ENCODE peak calls at places on chromosomes 12 and 14, in five cellular contexts. One of them, this sample, is unnamed.

GRCh38 chr12:117118838-117119591 is 19.8 kb upstream of the TESC start:
- DNase-seq in activated B cell treated with CpG ODN at 0.5 μM for 24 hours: no peak
- DNase-seq in CD4-positive, alpha-beta T cell: no peak
- DNase-seq in BE2C: no peak
- DNase-seq in PC-3: no peak
- DNase-seq in this sample: no peak

GRCh38 chr12:90410962-90411361 is 544.0 kb downstream of the CCER1 start:
- DNase-seq in activated B cell treated with CpG ODN at 0.5 μM for 24 hours: no peak
- DNase-seq in CD4-positive, alpha-beta T cell: no peak
- DNase-seq in BE2C: peak
- DNase-seq in PC-3: no peak
- DNase-seq in this sample: no peak

GRCh38 chr12:66823857-66824570 is 145.1 kb upstream of the GRIP1 start:
- DNase-seq in activated B cell treated with CpG ODN at 0.5 μM for 24 hours: no peak
- DNase-seq in CD4-positive, alpha-beta T cell: no peak
- DNase-seq in BE2C: no peak
- DNase-seq in PC-3: peak
- DNase-seq in this sample: peak

GRCh38 chr14:53814371-53814770 is 142.3 kb downstream of the BMP4 start:
- DNase-seq in activated B cell treated with CpG ODN at 0.5 μM for 24 hours: no peak
- DNase-seq in CD4-positive, alpha-beta T cell: no peak
- DNase-seq in BE2C: no peak
- DNase-seq in PC-3: no peak
- DNase-seq in this sample: no peak

GRCh38 chr12:103957865-103958388 is 7.7 kb upstream of the TDG start:
- DNase-seq in activated B cell treated with CpG ODN at 0.5 μM for 24 hours: no peak
- DNase-seq in CD4-positive, alpha-beta T cell: no peak
- DNase-seq in BE2C: no peak
- DNase-seq in PC-3: no peak
- DNase-seq in this sample: no peak

GRCh38 chr12:25653487-25654175 is 100.5 kb upstream of the LMNTD1 start:
- DNase-seq in activated B cell treated with CpG ODN at 0.5 μM for 24 hours: no peak
- DNase-seq in CD4-positive, alpha-beta T cell: no peak
- DNase-seq in BE2C: peak
- DNase-seq in PC-3: no peak
- DNase-seq in this sample: no peak

GRCh38 chr14:56817396-56817921 is 7.2 kb upstream of the OTX2 start:
- DNase-seq in activated B cell treated with CpG ODN at 0.5 μM for 24 hours: no peak
- DNase-seq in CD4-positive, alpha-beta T cell: no peak
- DNase-seq in BE2C: no peak
- DNase-seq in PC-3: no peak
- DNase-seq in this sample: no peak

GRCh38 chr12:121930862-121931261 is 12.5 kb downstream of the CFAP251 start:
- DNase-seq in activated B cell treated with CpG ODN at 0.5 μM for 24 hours: no peak
- DNase-seq in CD4-positive, alpha-beta T cell: no peak
- DNase-seq in BE2C: no peak
- DNase-seq in PC-3: no peak
- DNase-seq in this sample: no peak

GRCh38 chr12:130830246-130830551 is 8.9 kb downstream of the STX2 start:
- DNase-seq in activated B cell treated with CpG ODN at 0.5 μM for 24 hours: no peak
- DNase-seq in CD4-positive, alpha-beta T cell: no peak
- DNase-seq in BE2C: no peak
- DNase-seq in PC-3: no peak
- DNase-seq in this sample: no peak

GRCh38 chr12:101962486-101962885 is 85.1 kb downstream of the DRAM1 start:
- DNase-seq in activated B cell treated with CpG ODN at 0.5 μM for 24 hours: no peak
- DNase-seq in CD4-positive, alpha-beta T cell: no peak
- DNase-seq in BE2C: no peak
- DNase-seq in PC-3: peak
- DNase-seq in this sample: peak

GRCh38 chr12:51517800-51518199 is 73.2 kb upstream of the SCN8A start:
- DNase-seq in activated B cell treated with CpG ODN at 0.5 μM for 24 hours: no peak
- DNase-seq in CD4-positive, alpha-beta T cell: no peak
- DNase-seq in BE2C: no peak
- DNase-seq in PC-3: no peak
- DNase-seq in this sample: no peak

GRCh38 chr14:72222046-72222445 is 289.8 kb downstream of the RGS6 start:
- DNase-seq in activated B cell treated with CpG ODN at 0.5 μM for 24 hours: no peak
- DNase-seq in CD4-positive, alpha-beta T cell: no peak
- DNase-seq in BE2C: no peak
- DNase-seq in PC-3: no peak
- DNase-seq in this sample: no peak

GRCh38 chr14:69287096-69287991 is 27.4 kb downstream of the GALNT16 start:
- DNase-seq in activated B cell treated with CpG ODN at 0.5 μM for 24 hours: no peak
- DNase-seq in CD4-positive, alpha-beta T cell: no peak
- DNase-seq in BE2C: peak
- DNase-seq in PC-3: peak
- DNase-seq in this sample: no peak

GRCh38 chr12:111182391-111182790 is 186.5 kb downstream of the PHETA1 start:
- DNase-seq in activated B cell treated with CpG ODN at 0.5 μM for 24 hours: no peak
- DNase-seq in CD4-positive, alpha-beta T cell: no peak
- DNase-seq in BE2C: no peak
- DNase-seq in PC-3: no peak
- DNase-seq in this sample: no peak

GRCh38 chr12:79841878-79842265 is 93.0 kb downstream of the PPP1R12A start:
- DNase-seq in activated B cell treated with CpG ODN at 0.5 μM for 24 hours: no peak
- DNase-seq in CD4-positive, alpha-beta T cell: no peak
- DNase-seq in BE2C: no peak
- DNase-seq in PC-3: no peak
- DNase-seq in this sample: no peak

GRCh38 chr12:57476162-57476992 is 3.3 kb downstream of the ARHGAP9 start:
- DNase-seq in activated B cell treated with CpG ODN at 0.5 μM for 24 hours: peak
- DNase-seq in CD4-positive, alpha-beta T cell: peak
- DNase-seq in BE2C: no peak
- DNase-seq in PC-3: no peak
- DNase-seq in this sample: no peak

GRCh38 chr14:97900187-97900586 is 1103.0 kb downstream of the VRK1 start:
- DNase-seq in activated B cell treated with CpG ODN at 0.5 μM for 24 hours: no peak
- DNase-seq in CD4-positive, alpha-beta T cell: no peak
- DNase-seq in BE2C: no peak
- DNase-seq in PC-3: no peak
- DNase-seq in this sample: no peak

GRCh38 chr12:20101046-20101445 is 267.3 kb upstream of the PDE3A start:
- DNase-seq in activated B cell treated with CpG ODN at 0.5 μM for 24 hours: no peak
- DNase-seq in CD4-positive, alpha-beta T cell: no peak
- DNase-seq in BE2C: no peak
- DNase-seq in PC-3: no peak
- DNase-seq in this sample: no peak

GRCh38 chr12:103852498-103852992 is 11.5 kb upstream of the NT5DC3 start:
- DNase-seq in activated B cell treated with CpG ODN at 0.5 μM for 24 hours: no peak
- DNase-seq in CD4-positive, alpha-beta T cell: no peak
- DNase-seq in BE2C: no peak
- DNase-seq in PC-3: peak
- DNase-seq in this sample: peak

GRCh38 chr12:109608270-109608669 is 34.7 kb downstream of the MVK start:
- DNase-seq in activated B cell treated with CpG ODN at 0.5 μM for 24 hours: no peak
- DNase-seq in CD4-positive, alpha-beta T cell: no peak
- DNase-seq in BE2C: no peak
- DNase-seq in PC-3: no peak
- DNase-seq in this sample: no peak

GRCh38 chr12:459430-460258 is at the start of gene B4GALNT3:
- DNase-seq in activated B cell treated with CpG ODN at 0.5 μM for 24 hours: peak
- DNase-seq in CD4-positive, alpha-beta T cell: peak
- DNase-seq in BE2C: peak
- DNase-seq in PC-3: peak
- DNase-seq in this sample: no peak

GRCh38 chr14:88468396-88468795 is 82.9 kb downstream of the SPATA7 start:
- DNase-seq in activated B cell treated with CpG ODN at 0.5 μM for 24 hours: no peak
- DNase-seq in CD4-positive, alpha-beta T cell: no peak
- DNase-seq in BE2C: no peak
- DNase-seq in PC-3: peak
- DNase-seq in this sample: peak

GRCh38 chr12:13203028-13203922 is 6.7 kb downstream of the EMP1 start:
- DNase-seq in activated B cell treated with CpG ODN at 0.5 μM for 24 hours: no peak
- DNase-seq in CD4-positive, alpha-beta T cell: no peak
- DNase-seq in BE2C: peak
- DNase-seq in PC-3: no peak
- DNase-seq in this sample: no peak
- TF ChIP-seq CTCF in activated B cell treated with CpG ODN at 0.5 μM for 24 hours: no peak
- TF ChIP-seq CTCF in CD4-positive, alpha-beta T cell: no peak
- TF ChIP-seq CTCF in BE2C: peak
- TF ChIP-seq CTCF in PC-3: no peak
- TF ChIP-seq CTCF in this sample: peak

GRCh38 chr12:11893998-11894397 is 176.7 kb upstream of the BCL2L14 start:
- DNase-seq in activated B cell treated with CpG ODN at 0.5 μM for 24 hours: no peak
- DNase-seq in CD4-positive, alpha-beta T cell: no peak
- DNase-seq in BE2C: no peak
- DNase-seq in PC-3: no peak
- DNase-seq in this sample: no peak

GRCh38 chr12:11891350-11892064 is 179.2 kb upstream of the BCL2L14 start:
- DNase-seq in activated B cell treated with CpG ODN at 0.5 μM for 24 hours: no peak
- DNase-seq in CD4-positive, alpha-beta T cell: no peak
- DNase-seq in BE2C: no peak
- DNase-seq in PC-3: no peak
- DNase-seq in this sample: no peak

GRCh38 chr12:11894890-11895289 is 175.8 kb upstream of the BCL2L14 start:
- DNase-seq in activated B cell treated with CpG ODN at 0.5 μM for 24 hours: no peak
- DNase-seq in CD4-positive, alpha-beta T cell: no peak
- DNase-seq in BE2C: no peak
- DNase-seq in PC-3: no peak
- DNase-seq in this sample: no peak

GRCh38 chr12:11895421-11896064 is 175.2 kb upstream of the BCL2L14 start:
- DNase-seq in activated B cell treated with CpG ODN at 0.5 μM for 24 hours: no peak
- DNase-seq in CD4-positive, alpha-beta T cell: no peak
- DNase-seq in BE2C: no peak
- DNase-seq in PC-3: no peak
- DNase-seq in this sample: no peak

GRCh38 chr12:11892065-11892391 is 178.7 kb upstream of the BCL2L14 start:
- DNase-seq in activated B cell treated with CpG ODN at 0.5 μM for 24 hours: no peak
- DNase-seq in CD4-positive, alpha-beta T cell: no peak
- DNase-seq in BE2C: no peak
- DNase-seq in PC-3: no peak
- DNase-seq in this sample: no peak
- TF ChIP-seq CTCF in activated B cell treated with CpG ODN at 0.5 μM for 24 hours: no peak
- TF ChIP-seq CTCF in CD4-positive, alpha-beta T cell: no peak
- TF ChIP-seq CTCF in BE2C: peak
- TF ChIP-seq CTCF in PC-3: no peak
- TF ChIP-seq CTCF in this sample: no peak

DNA sequence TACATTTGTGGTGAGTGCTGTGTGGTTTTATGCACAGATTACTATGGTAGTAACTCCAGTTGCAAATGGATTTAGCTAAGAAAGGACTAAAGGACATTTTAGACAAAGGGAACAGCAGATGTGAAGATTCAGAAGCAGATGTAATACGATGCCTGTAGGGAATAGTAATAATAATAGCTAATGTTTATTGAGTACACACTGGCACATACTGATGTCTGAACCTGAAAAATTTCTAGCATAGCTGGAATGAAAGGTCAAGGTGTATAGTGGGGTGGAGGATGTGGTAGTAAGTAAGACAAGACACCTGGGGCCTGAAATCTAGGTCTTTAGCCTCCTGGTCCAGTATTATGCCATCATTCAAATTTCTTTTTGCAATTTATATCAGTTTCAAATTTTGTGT is 54.3 kb upstream of the LRTM2 start:
- DNase-seq in activated B cell treated with CpG ODN at 0.5 μM for 24 hours: no peak
- DNase-seq in CD4-positive, alpha-beta T cell: no peak
- DNase-seq in BE2C: no peak
- DNase-seq in PC-3: no peak
- DNase-seq in this sample: no peak
- TF ChIP-seq CTCF in activated B cell treated with CpG ODN at 0.5 μM for 24 hours: no peak
- TF ChIP-seq CTCF in CD4-positive, alpha-beta T cell: no peak
- TF ChIP-seq CTCF in BE2C: no peak
- TF ChIP-seq CTCF in PC-3: no peak
- TF ChIP-seq CTCF in this sample: no peak

DNA sequence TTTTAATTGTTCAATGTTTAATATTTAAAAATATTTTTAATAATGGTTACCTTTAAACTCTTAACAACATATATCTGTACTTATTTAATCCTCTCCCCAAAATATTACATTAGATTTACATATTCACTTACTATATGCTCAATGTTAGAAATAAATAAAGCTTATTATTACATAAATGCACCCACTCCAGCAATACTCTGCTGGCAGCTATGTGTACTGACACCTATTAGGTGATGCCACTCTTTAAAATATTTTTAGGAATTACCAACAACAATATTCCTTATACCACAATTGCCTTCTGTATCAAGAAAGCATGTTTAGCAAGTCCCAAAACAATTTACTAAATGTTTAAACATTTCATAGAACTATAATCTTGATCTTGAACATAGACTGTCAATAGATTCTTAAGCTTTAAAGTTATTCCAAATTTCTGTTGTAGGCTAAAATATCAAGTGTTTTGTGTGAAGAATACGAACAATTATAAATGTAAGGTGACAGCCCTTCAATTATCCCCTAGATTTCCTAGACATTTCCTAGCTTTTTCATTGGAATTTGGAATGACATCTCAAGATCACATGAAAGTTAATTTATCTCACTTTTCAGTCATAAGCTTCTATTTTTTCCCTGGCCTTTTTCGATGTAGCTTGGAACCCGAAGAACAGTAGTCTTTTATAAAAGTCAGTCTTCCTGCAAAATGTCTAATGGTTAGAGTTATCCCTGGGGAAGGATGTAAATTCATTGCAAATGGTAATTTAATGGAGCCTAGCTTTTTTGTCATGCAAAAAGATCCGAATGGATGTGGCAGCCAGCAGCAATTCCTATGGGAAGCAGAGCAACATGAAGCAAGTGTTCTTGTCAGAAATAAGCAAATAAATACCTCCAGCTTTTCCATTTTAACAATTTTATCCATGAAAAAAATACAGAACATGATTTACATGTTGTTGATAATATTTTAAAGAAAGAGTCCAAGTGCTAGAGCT is 907.5 kb upstream of the ATXN7L3B start:
- DNase-seq in activated B cell treated with CpG ODN at 0.5 μM for 24 hours: no peak
- DNase-seq in CD4-positive, alpha-beta T cell: no peak
- DNase-seq in BE2C: no peak
- DNase-seq in PC-3: no peak
- DNase-seq in this sample: no peak
- TF ChIP-seq CTCF in activated B cell treated with CpG ODN at 0.5 μM for 24 hours: no peak
- TF ChIP-seq CTCF in CD4-positive, alpha-beta T cell: no peak
- TF ChIP-seq CTCF in BE2C: no peak
- TF ChIP-seq CTCF in PC-3: peak
- TF ChIP-seq CTCF in this sample: no peak

GRCh38 chr12:106766393-106766826 is 8.1 kb upstream of the RIC8B start:
- DNase-seq in activated B cell treated with CpG ODN at 0.5 μM for 24 hours: no peak
- DNase-seq in CD4-positive, alpha-beta T cell: no peak
- DNase-seq in BE2C: no peak
- DNase-seq in PC-3: no peak
- DNase-seq in this sample: no peak

GRCh38 chr12:106769078-106769477 is 5.4 kb upstream of the RIC8B start:
- DNase-seq in activated B cell treated with CpG ODN at 0.5 μM for 24 hours: no peak
- DNase-seq in CD4-positive, alpha-beta T cell: no peak
- DNase-seq in BE2C: no peak
- DNase-seq in PC-3: no peak
- DNase-seq in this sample: no peak

GRCh38 chr12:106767206-106767605 is 7.3 kb upstream of the RIC8B start:
- DNase-seq in activated B cell treated with CpG ODN at 0.5 μM for 24 hours: no peak
- DNase-seq in CD4-positive, alpha-beta T cell: no peak
- DNase-seq in BE2C: no peak
- DNase-seq in PC-3: no peak
- DNase-seq in this sample: no peak

GRCh38 chr12:106767954-106768501 is 6.5 kb upstream of the RIC8B start:
- DNase-seq in activated B cell treated with CpG ODN at 0.5 μM for 24 hours: no peak
- DNase-seq in CD4-positive, alpha-beta T cell: no peak
- DNase-seq in BE2C: no peak
- DNase-seq in PC-3: no peak
- DNase-seq in this sample: no peak

GRCh38 chr12:106764738-106765137 is 9.7 kb upstream of the RIC8B start:
- DNase-seq in activated B cell treated with CpG ODN at 0.5 μM for 24 hours: no peak
- DNase-seq in CD4-positive, alpha-beta T cell: no peak
- DNase-seq in BE2C: no peak
- DNase-seq in PC-3: no peak
- DNase-seq in this sample: no peak
- TF ChIP-seq CTCF in activated B cell treated with CpG ODN at 0.5 μM for 24 hours: no peak
- TF ChIP-seq CTCF in CD4-positive, alpha-beta T cell: no peak
- TF ChIP-seq CTCF in BE2C: peak
- TF ChIP-seq CTCF in PC-3: no peak
- TF ChIP-seq CTCF in this sample: no peak

GRCh38 chr14:92373336-92373735 is 50.4 kb downstream of the SLC24A4 start:
- DNase-seq in activated B cell treated with CpG ODN at 0.5 μM for 24 hours: no peak
- DNase-seq in CD4-positive, alpha-beta T cell: no peak
- DNase-seq in BE2C: no peak
- DNase-seq in PC-3: no peak
- DNase-seq in this sample: no peak
- TF ChIP-seq CTCF in activated B cell treated with CpG ODN at 0.5 μM for 24 hours: no peak
- TF ChIP-seq CTCF in CD4-positive, alpha-beta T cell: no peak
- TF ChIP-seq CTCF in BE2C: no peak
- TF ChIP-seq CTCF in PC-3: no peak
- TF ChIP-seq CTCF in this sample: no peak